ENCODE peak calls at places on chromosomes 5 and 9, in five cellular contexts. J is sigmoid colon, T is A549, H is ovary, I is K562. G is an unnamed sample.

GRCh38 chr9:137317021-137317978 is 15.2 kb upstream of the NRARP start:
- DNase-seq in I (peak; percentile 8), J (peak; percentile 48), T (no peak), H (no peak), G (no peak)

GRCh38 chr5:36877667-36878420 is 1.3 kb downstream of the NIPBL start:
- DNase-seq in H (no peak), J (no peak), I (peak; percentile 45), T (peak; percentile 49), G (no peak)

GRCh38 chr5:172954277-172954676 is 4.9 kb upstream of the RPL26L1 start:
- DNase-seq in J (no peak), H (no peak), I (no peak), T (no peak), G (no peak)

GRCh38 chr5:96616801-96617200 is 45.4 kb upstream of the CAST start:
- DNase-seq in I (no peak), H (no peak), J (no peak), T (no peak), G (no peak)

GRCh38 chr9:3437031-3437430 is 88.8 kb downstream of the RFX3 start:
- DNase-seq in I (no peak), T (no peak), J (no peak), H (no peak), G (no peak)

GRCh38 chr9:130431536-130432303 is 13.0 kb upstream of the ASS1 start:
- DNase-seq in J (no peak), I (no peak), H (no peak), T (no peak), G (no peak)

GRCh38 chr9:125141251-125141650 is 2.1 kb downstream of the SCAI start:
- DNase-seq in J (no peak), H (no peak), T (no peak), I (no peak), G (no peak)

GRCh38 chr9:131523086-131523388 is 8.0 kb downstream of the UCK1 start:
- DNase-seq in H (no peak), T (no peak), I (no peak), J (no peak), G (no peak)

GRCh38 chr5:87138091-87138819 is 129.4 kb upstream of the RASA1 start:
- DNase-seq in J (no peak), I (no peak), T (no peak), H (no peak), G (no peak)

GRCh38 chr9:93309889-93310425 is 126.0 kb downstream of the WNK2 start:
- DNase-seq in I (no peak), H (no peak), J (no peak), T (no peak), G (no peak)

GRCh38 chr5:100826133-100826532 is 76.9 kb downstream of the ST8SIA4 start:
- DNase-seq in I (no peak), H (no peak), J (no peak), T (no peak), G (no peak)

GRCh38 chr5:39076757-39077475 is 2.7 kb upstream of the RICTOR start:
- DNase-seq in T (peak; percentile 57), H (no peak), J (no peak), I (peak; percentile 40), G (no peak)

GRCh38 chr9:20781086-20781485 is 97.0 kb downstream of the FOCAD start:
- DNase-seq in J (no peak), I (no peak), H (no peak), T (no peak), G (no peak)

GRCh38 chr5:176341325-176342198 is 20.0 kb downstream of the KIAA1191 start:
- DNase-seq in H (no peak), J (no peak), I (peak; percentile 60), T (no peak), G (no peak)

GRCh38 chr5:321233-321725 is at the start of gene AHRR:
- DNase-seq in T (peak; percentile 87), H (peak; percentile 56), I (peak; percentile 88), J (no peak), G (peak; percentile 77)

GRCh38 chr5:118611332-118611945 is 376.9 kb downstream of the DTWD2 start:
- DNase-seq in I (peak; percentile 9), H (no peak), T (peak; percentile 3), J (no peak), G (no peak)

GRCh38 chr5:52692039-52692438 is 95.7 kb upstream of the ITGA1 start:
- DNase-seq in I (no peak), T (no peak), H (no peak), J (no peak), G (no peak)

GRCh38 chr5:135263022-135263668 is 135.9 kb downstream of the MACROH2A1 start:
- DNase-seq in H (no peak), I (peak; percentile 23), J (no peak), T (peak; percentile 19), G (no peak)
- TF ChIP-seq EP300 in H (no peak), I (no peak), J (no peak), T (peak; percentile 46), G (no peak)

DNA sequence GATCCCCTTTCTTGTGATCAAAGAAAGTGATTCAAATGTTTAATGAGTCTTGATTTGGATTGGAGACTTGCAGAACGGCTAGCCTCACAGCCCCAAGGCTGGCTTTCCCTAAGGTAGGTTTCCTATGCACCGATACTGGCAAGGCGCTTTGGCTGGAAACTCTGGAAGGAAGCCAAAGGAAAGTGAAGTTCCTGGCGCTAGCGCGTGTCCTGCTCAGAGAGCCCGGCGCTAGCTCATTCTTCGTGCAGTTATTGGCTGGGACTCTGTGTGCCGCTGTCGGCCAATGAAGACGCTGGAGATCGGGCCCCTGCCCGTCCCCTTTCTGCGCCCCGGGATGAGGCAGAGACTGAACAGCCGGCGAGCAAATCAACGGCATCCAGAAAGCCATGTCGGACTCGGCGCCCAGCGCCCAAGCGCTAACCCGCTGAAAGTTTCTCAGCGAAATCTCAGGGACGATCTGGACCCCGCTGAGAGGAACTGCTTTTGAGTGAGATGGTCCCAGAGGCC is at the start of gene PCDHGC3:
- DNase-seq in H (peak; percentile 91), J (peak; percentile 99), T (peak; percentile 95), I (peak; percentile 34), G (peak; percentile 96)
- TF ChIP-seq CTCF in H (no peak), J (no peak), T (peak; percentile 25), I (no peak), G (peak; percentile 25)

DNA sequence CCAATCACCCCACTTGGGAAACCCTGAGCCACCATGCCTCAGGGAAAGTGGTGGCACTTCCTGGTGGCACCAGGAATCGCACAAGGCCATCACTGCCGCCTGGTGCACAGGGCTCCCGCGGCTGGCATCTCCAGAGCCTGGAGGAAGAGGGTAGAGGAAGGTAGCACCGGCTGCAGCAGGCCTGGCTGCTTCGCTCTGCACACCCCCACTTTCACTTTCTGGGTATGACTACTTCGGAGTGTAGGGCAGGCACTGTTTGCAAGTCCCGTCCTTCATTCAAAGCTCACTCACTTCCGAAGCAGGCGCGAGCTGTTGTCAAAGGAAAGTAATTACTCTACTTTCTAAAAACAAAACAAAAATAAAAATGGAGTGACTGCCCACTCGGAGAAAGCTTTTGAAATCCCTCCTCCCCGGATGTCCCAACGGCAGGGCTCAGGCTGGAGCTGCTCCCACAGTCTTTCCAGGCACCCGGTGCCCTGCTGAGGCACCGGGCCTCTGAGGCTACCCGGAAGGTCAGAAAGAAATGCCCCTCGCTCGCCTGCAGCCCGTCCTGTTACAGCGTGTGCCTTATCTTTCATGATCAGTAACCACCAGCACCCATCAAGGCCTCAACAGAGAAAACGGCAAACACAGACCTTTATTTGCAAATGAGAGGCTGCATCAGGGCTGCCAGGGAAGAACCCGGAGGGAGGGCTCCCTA is 2.0 kb downstream of the BRD3 start:
- DNase-seq in I (peak; percentile 51), T (peak; percentile 17), J (no peak), H (peak; percentile 39), G (peak; percentile 60)
- TF ChIP-seq POLR2A in I (no peak), T (no peak), J (no peak), H (no peak), G (no peak)

GRCh38 chr5:32843532-32843895 is 132.4 kb downstream of the NPR3 start:
- DNase-seq in J (no peak), T (no peak), I (no peak), H (no peak), G (no peak)
- TF ChIP-seq EP300 in J (no peak), T (no peak), I (no peak), H (no peak), G (no peak)

GRCh38 chr9:112166176-112167140 is 8.6 kb downstream of the SUSD1 start:
- DNase-seq in H (peak; percentile 20), I (peak; percentile 39), T (peak; percentile 51), J (no peak), G (no peak)
- TF ChIP-seq CTCF in H (no peak), I (peak; percentile 50), T (peak; percentile 18), J (no peak), G (no peak)

GRCh38 chr9:133332381-133332730 is 3.6 kb downstream of the SURF6 start:
- DNase-seq in J (peak; percentile 57), T (no peak), H (no peak), I (no peak), G (no peak)

GRCh38 chr9:133333011-133333410 is 3.0 kb downstream of the SURF6 start:
- DNase-seq in I (no peak), H (no peak), J (peak; percentile 36), T (no peak), G (peak; percentile 51)

GRCh38 chr9:133335924-133336811 is at the start of gene SURF6:
- DNase-seq in H (peak; percentile 88), I (peak; percentile 93), T (peak; percentile 75), J (peak; percentile 93), G (peak; percentile 92)

GRCh38 chr9:133333566-133333965 is 2.4 kb downstream of the SURF6 start:
- DNase-seq in T (no peak), H (no peak), J (peak; percentile 60), I (no peak), G (peak; percentile 44)

DNA sequence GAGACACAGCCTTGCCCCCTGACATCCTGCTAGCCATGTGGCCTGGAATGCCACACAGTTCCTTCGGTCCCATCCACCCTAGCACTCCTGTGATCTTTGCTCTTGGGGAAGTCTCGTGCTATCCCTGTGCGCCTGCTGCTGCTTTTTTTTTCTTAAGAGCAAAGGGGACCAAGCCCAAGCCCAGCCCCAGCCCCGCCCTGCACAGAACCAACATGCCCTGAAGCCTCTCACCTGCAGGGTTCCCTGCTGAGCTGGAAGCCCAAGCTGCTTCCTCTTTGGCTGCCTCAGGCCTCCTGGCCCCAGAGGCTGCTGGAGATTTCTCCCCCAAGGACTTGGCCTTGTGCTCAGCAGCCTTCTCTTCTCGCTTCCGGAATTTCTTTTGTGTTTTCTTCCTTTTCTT is 1.8 kb downstream of the SURF6 start:
- DNase-seq in I (no peak), T (no peak), H (no peak), J (peak; percentile 53), G (peak; percentile 40)
- TF ChIP-seq POLR2A in I (no peak), T (no peak), H (no peak), J (no peak), G (no peak)

GRCh38 chr5:72441094-72441723 is 66.0 kb downstream of the ZNF366 start:
- DNase-seq in J (no peak), H (no peak), T (no peak), I (no peak), G (no peak)

GRCh38 chr5:72438141-72438540 is 69.1 kb downstream of the ZNF366 start:
- DNase-seq in H (no peak), J (no peak), I (no peak), T (no peak), G (no peak)

GRCh38 chr5:72439192-72439591 is 68.0 kb downstream of the ZNF366 start:
- DNase-seq in H (no peak), T (no peak), I (no peak), J (no peak), G (no peak)

GRCh38 chr5:72441861-72442540 is 65.2 kb downstream of the ZNF366 start:
- DNase-seq in J (no peak), T (peak; percentile 34), H (no peak), I (no peak), G (no peak)

GRCh38 chr5:72440207-72440638 is 67.0 kb downstream of the ZNF366 start:
- DNase-seq in J (no peak), H (no peak), T (no peak), I (no peak), G (no peak)
- TF ChIP-seq EP300 in J (no peak), H (no peak), T (no peak), I (no peak), G (no peak)

GRCh38 chr9:37508834-37509206 is 23.1 kb downstream of the POLR1E start:
- DNase-seq in I (no peak), T (no peak), J (no peak), H (no peak), G (no peak)
- TF ChIP-seq CTCF in I (no peak), T (peak; percentile 20), J (no peak), H (no peak), G (no peak)